ENCODE peak calls at places on chromosomes 13 and 19, in ten cellular contexts. K is Calu3, J is HCT116, D is BJ, N is GM12865, C is left ventricle myocardium inferior, F is sigmoid colon, P is stomach, B is WTC11, W is testis. L is an unnamed sample.

GRCh38 chr13:61084983-61085382 is 330.7 kb downstream of the PCDH20 start:
- DNase-seq in K (no peak), J (no peak), D (no peak), N (no peak), C (no peak), F (no peak), P (no peak), B (no peak), W (no peak), L (peak)

GRCh38 chr19:58380037-58380735 is 644 bp downstream of the ZNF837 start:
- DNase-seq in K (no peak), J (no peak), D (no peak), N (peak), C (no peak), F (no peak), P (no peak), B (no peak), W (no peak), L (no peak)

GRCh38 chr13:112626761-112627160 is 38.8 kb upstream of the TUBGCP3 start:
- DNase-seq in K (no peak), J (no peak), D (no peak), N (no peak), C (no peak), F (no peak), P (no peak), B (no peak), W (no peak), L (no peak)

GRCh38 chr19:54216869-54217268 is 5.9 kb downstream of the LILRB3 start:
- DNase-seq in K (no peak), J (no peak), D (no peak), N (no peak), C (no peak), F (no peak), P (no peak), B (no peak), W (no peak), L (no peak)

GRCh38 chr13:110507678-110508381 is 53.7 kb downstream of the RAB20 start:
- DNase-seq in K (peak), J (no peak), D (no peak), N (no peak), C (peak), F (no peak), P (peak), B (no peak), W (no peak), L (no peak)

GRCh38 chr19:927707-928401 is 2.0 kb downstream of the ARID3A start:
- DNase-seq in K (no peak), J (no peak), D (no peak), N (no peak), C (no peak), F (no peak), P (no peak), B (no peak), W (no peak), L (no peak)

GRCh38 chr13:113486698-113487097 is 3.8 kb downstream of the DCUN1D2 start:
- DNase-seq in K (no peak), J (no peak), D (no peak), N (no peak), C (no peak), F (no peak), P (no peak), B (no peak), W (no peak), L (no peak)

GRCh38 chr13:49627831-49628652 is at the start of gene ARL11:
- DNase-seq in K (no peak), J (no peak), D (no peak), N (peak), C (peak), F (peak), P (peak), B (peak), W (peak), L (no peak)

GRCh38 chr13:31234729-31235128 is 35.0 kb downstream of the B3GLCT start:
- DNase-seq in K (no peak), J (no peak), D (no peak), N (peak), C (no peak), F (no peak), P (no peak), B (no peak), W (no peak), L (no peak)
- TF ChIP-seq CTCF in K (peak), J (no peak), D (peak), N (peak), C (peak), F (no peak), P (no peak), B (no peak), W (peak), L (peak)

GRCh38 chr13:33487575-33488243 is 202.2 kb upstream of the STARD13 start:
- DNase-seq in K (peak), J (no peak), D (no peak), N (peak), C (no peak), F (no peak), P (no peak), B (no peak), W (peak), L (peak)
- TF ChIP-seq CTCF in K (no peak), J (peak), D (peak), N (peak), C (peak), F (peak), P (peak), B (no peak), W (peak), L (peak)

GRCh38 chr19:45498411-45499195 is at the start of gene PPM1N:
- DNase-seq in K (peak), J (no peak), D (no peak), N (peak), C (no peak), F (no peak), P (no peak), B (peak), W (no peak), L (peak)
- TF ChIP-seq CTCF in K (no peak), J (no peak), D (no peak), N (peak), C (no peak), F (no peak), P (no peak), B (no peak), W (no peak), L (no peak)

DNA sequence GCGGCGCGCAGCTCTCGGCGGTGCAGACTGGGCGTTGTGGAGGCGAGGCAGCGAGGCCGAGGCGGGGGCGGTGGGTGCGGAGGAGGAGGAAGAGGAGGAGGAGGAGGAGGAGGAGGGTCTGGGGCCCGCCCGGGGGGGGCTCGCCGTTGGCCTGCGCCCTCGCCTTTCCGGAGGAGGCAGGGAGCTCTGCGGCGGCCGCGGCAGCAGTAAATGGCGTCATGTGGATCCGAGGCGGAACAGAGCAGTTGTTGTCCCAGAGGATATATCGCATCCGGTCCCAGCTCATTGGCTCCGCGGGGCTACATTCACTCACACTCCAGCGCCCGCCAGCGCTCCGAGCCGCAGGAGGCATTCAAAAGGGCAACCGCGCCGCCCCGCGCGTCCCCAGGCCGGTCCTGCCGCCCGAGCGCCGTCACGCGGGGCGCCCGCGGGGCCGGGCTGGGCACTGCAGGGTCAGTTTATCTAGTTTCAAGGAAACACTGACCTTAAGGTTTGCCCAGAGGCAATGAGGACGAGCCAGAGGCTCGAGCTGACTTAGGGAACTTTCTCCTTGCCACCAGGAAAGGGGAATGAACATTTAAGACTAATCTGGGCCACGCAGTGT is at the start of gene SPRY2:
- DNase-seq in K (peak), J (peak), D (peak), N (peak), C (peak), F (peak), P (peak), B (peak), W (peak), L (peak)
- TF ChIP-seq CTCF in K (no peak), J (no peak), D (no peak), N (no peak), C (peak), F (peak), P (no peak), B (no peak), W (peak), L (no peak)

GRCh38 chr19:48568345-48568886 is 16.4 kb downstream of the SULT2B1 start:
- DNase-seq in K (peak), J (peak), D (peak), N (no peak), C (peak), F (peak), P (peak), B (no peak), W (peak), L (peak)
- TF ChIP-seq CTCF in K (no peak), J (no peak), D (no peak), N (no peak), C (no peak), F (no peak), P (no peak), B (no peak), W (no peak), L (no peak)

GRCh38 chr19:51798127-51798526 is 3.2 kb downstream of the FPR3 start:
- DNase-seq in K (no peak), J (no peak), D (no peak), N (no peak), C (no peak), F (no peak), P (no peak), B (no peak), W (no peak), L (no peak)

GRCh38 chr19:51800849-51801244 is 5.9 kb downstream of the FPR3 start:
- DNase-seq in K (no peak), J (no peak), D (no peak), N (no peak), C (no peak), F (no peak), P (no peak), B (no peak), W (no peak), L (no peak)

GRCh38 chr19:51799998-51800848 is 5.3 kb downstream of the FPR3 start:
- DNase-seq in K (no peak), J (no peak), D (no peak), N (no peak), C (peak), F (peak), P (no peak), B (no peak), W (peak), L (no peak)

GRCh38 chr19:51798958-51799310 is 4.0 kb downstream of the FPR3 start:
- DNase-seq in K (no peak), J (no peak), D (no peak), N (no peak), C (peak), F (peak), P (no peak), B (no peak), W (peak), L (no peak)

GRCh38 chr19:51799311-51799997 is 4.5 kb downstream of the FPR3 start:
- DNase-seq in K (peak), J (no peak), D (peak), N (no peak), C (peak), F (peak), P (peak), B (no peak), W (peak), L (peak)
- TF ChIP-seq CTCF in K (no peak), J (no peak), D (peak), N (no peak), C (peak), F (no peak), P (no peak), B (no peak), W (no peak), L (peak)

DNA sequence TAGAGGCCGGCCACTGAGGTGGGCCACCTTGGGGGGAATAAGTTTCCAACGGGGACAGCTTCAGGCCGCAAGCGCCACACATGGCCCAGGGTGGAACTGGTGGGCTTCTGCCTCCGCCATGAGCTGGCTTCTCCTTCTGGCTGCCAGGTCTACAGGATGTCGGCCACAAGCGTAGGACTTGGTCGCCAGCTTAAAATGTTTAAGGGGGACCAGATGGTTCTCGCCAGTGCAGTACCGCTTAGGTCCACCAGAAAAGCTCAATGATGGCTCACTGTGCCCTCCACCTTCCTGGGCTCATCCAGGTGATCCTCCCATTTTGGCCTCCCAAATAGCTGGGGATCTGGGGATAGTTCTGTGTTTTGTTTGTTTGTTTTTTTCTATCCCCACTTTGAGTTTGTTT is 38.7 kb upstream of the ZNF254 start:
- DNase-seq in K (no peak), J (no peak), D (no peak), N (no peak), C (no peak), F (no peak), P (no peak), B (no peak), W (no peak), L (no peak)
- TF ChIP-seq CTCF in K (no peak), J (no peak), D (no peak), N (no peak), C (no peak), F (no peak), P (no peak), B (no peak), W (no peak), L (no peak)

GRCh38 chr19:21680026-21680425 is 87.4 kb downstream of the ZNF100 start:
- DNase-seq in K (no peak), J (no peak), D (no peak), N (no peak), C (no peak), F (no peak), P (no peak), B (no peak), W (no peak), L (no peak)

GRCh38 chr19:21680679-21681078 is 86.7 kb downstream of the ZNF100 start:
- DNase-seq in K (no peak), J (no peak), D (no peak), N (no peak), C (no peak), F (no peak), P (no peak), B (no peak), W (no peak), L (no peak)

GRCh38 chr19:21677696-21678418 is 89.5 kb downstream of the ZNF100 start:
- DNase-seq in K (no peak), J (no peak), D (no peak), N (no peak), C (peak), F (no peak), P (no peak), B (no peak), W (peak), L (no peak)
- TF ChIP-seq CTCF in K (no peak), J (no peak), D (no peak), N (no peak), C (peak), F (no peak), P (no peak), B (no peak), W (no peak), L (no peak)

DNA sequence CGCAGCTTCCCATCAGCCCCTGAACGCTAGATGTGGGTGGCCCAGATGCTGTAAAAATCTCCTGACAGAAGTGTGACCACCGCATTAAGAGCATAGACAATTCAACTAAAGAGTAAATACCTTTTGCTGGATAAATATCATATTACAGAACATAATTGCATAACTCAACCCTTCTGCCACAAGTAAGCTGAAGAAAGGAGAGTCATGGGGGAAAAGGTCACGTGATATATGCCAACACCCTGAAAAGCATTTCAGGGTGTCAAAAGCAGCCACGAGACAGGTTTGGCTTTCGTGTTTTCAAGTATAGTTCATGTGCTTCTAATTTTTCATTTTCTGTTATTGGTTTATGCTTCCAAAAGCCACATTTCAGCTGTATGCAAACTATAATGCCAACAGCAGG is 71.3 kb downstream of the LHFPL6 start:
- DNase-seq in K (no peak), J (no peak), D (no peak), N (no peak), C (no peak), F (no peak), P (no peak), B (no peak), W (no peak), L (peak)
- TF ChIP-seq CTCF in K (no peak), J (no peak), D (no peak), N (no peak), C (no peak), F (no peak), P (no peak), B (no peak), W (no peak), L (no peak)